ENCODE peak calls at places on chromosomes 11 and 22, in eight cellular contexts. J, P, B, L, D, Z, H and Y are unnamed samples.

GRCh38 chr11:15819679-15820286 is 536.6 kb downstream of the SOX6 start:
- DNase-seq in J (peak), P (peak), B (no peak), L (peak), D (peak), Z (peak), H (peak), Y (peak)

GRCh38 chr11:121482231-121483129 is 29.7 kb upstream of the SORL1-AS1 start:
- DNase-seq in J (peak), P (peak), B (no peak), L (no peak), D (no peak), Z (no peak), H (no peak), Y (peak)

GRCh38 chr11:63813563-63814382 is 517 bp downstream of the SPINDOC start:
- DNase-seq in J (peak), P (peak), B (peak), L (peak), D (peak), Z (peak), H (peak), Y (peak)

GRCh38 chr11:133955945-133956421 is 785 bp downstream of the IGSF9B start:
- DNase-seq in J (no peak), P (peak), B (no peak), L (no peak), D (no peak), Z (no peak), H (peak), Y (no peak)

GRCh38 chr11:21944577-21944976 is 248.3 kb upstream of the ANO5 start:
- DNase-seq in J (no peak), P (no peak), B (no peak), L (no peak), D (no peak), Z (no peak), H (no peak), Y (no peak)

GRCh38 chr22:19937616-19938473 is 3.7 kb upstream of the COMT start:
- DNase-seq in J (no peak), P (no peak), B (no peak), L (no peak), D (no peak), Z (no peak), H (no peak), Y (no peak)

GRCh38 chr22:25062378-25063095 is 110.0 kb downstream of the KIAA1671 start:
- DNase-seq in J (no peak), P (peak), B (no peak), L (no peak), D (no peak), Z (no peak), H (no peak), Y (peak)

GRCh38 chr11:76209956-76210885 is 3.9 kb upstream of the WNT11 start:
- DNase-seq in J (peak), P (peak), B (peak), L (peak), D (no peak), Z (no peak), H (peak), Y (peak)

GRCh38 chr11:27409742-27410141 is 46.7 kb upstream of the CCDC34 start:
- DNase-seq in J (no peak), P (no peak), B (no peak), L (no peak), D (no peak), Z (no peak), H (no peak), Y (no peak)

GRCh38 chr22:20137671-20138416 is 6.2 kb downstream of the ZDHHC8 start:
- DNase-seq in J (no peak), P (no peak), B (no peak), L (no peak), D (no peak), Z (no peak), H (no peak), Y (no peak)

GRCh38 chr11:134742228-134742612 is 330.2 kb upstream of the B3GAT1 start:
- DNase-seq in J (no peak), P (no peak), B (no peak), L (no peak), D (no peak), Z (no peak), H (no peak), Y (peak)

GRCh38 chr22:39135092-39135896 is 17.2 kb downstream of the CBX7 start:
- DNase-seq in J (peak), P (peak), B (no peak), L (peak), D (peak), Z (peak), H (peak), Y (peak)

GRCh38 chr11:64856382-64857227 is 12.2 kb upstream of the CDC42BPG start:
- DNase-seq in J (peak), P (no peak), B (no peak), L (no peak), D (no peak), Z (peak), H (no peak), Y (peak)

GRCh38 chr11:69370984-69371709 is 77.2 kb downstream of the MYEOV start:
- DNase-seq in J (no peak), P (peak), B (no peak), L (peak), D (no peak), Z (no peak), H (no peak), Y (no peak)

GRCh38 chr11:100789500-100789899 is 102.4 kb downstream of the ARHGAP42 start:
- DNase-seq in J (peak), P (no peak), B (no peak), L (no peak), D (no peak), Z (no peak), H (peak), Y (no peak)

GRCh38 chr11:72814831-72815618 is 814 bp downstream of the ATG16L2 start:
- DNase-seq in J (peak), P (peak), B (no peak), L (peak), D (peak), Z (peak), H (no peak), Y (peak)

GRCh38 chr11:118180300-118180703 is 3.9 kb upstream of the SCN2B start:
- DNase-seq in J (peak), P (peak), B (peak), L (peak), D (no peak), Z (no peak), H (peak), Y (peak)

GRCh38 chr22:47218671-47219070 is 456.2 kb downstream of the TBC1D22A start:
- DNase-seq in J (no peak), P (no peak), B (no peak), L (no peak), D (no peak), Z (no peak), H (no peak), Y (peak)

GRCh38 chr11:6612816-6613136 is 760 bp upstream of the TAF10 start:
- DNase-seq in J (no peak), P (no peak), B (no peak), L (peak), D (peak), Z (peak), H (peak), Y (no peak)

GRCh38 chr11:127791844-127792243 is 791.3 kb upstream of the KIRREL3 start:
- DNase-seq in J (no peak), P (no peak), B (no peak), L (no peak), D (no peak), Z (no peak), H (no peak), Y (no peak)

GRCh38 chr11:35619030-35619753 is 932 bp downstream of the FJX1 start:
- DNase-seq in J (peak), P (peak), B (peak), L (peak), D (peak), Z (peak), H (peak), Y (no peak)

GRCh38 chr22:48531721-48532435 is 1295.8 kb downstream of the BRD1 start:
- DNase-seq in J (no peak), P (no peak), B (no peak), L (no peak), D (no peak), Z (no peak), H (no peak), Y (no peak)

GRCh38 chr11:36339899-36340298 is 43.8 kb downstream of the PRR5L start:
- DNase-seq in J (no peak), P (no peak), B (no peak), L (no peak), D (no peak), Z (no peak), H (no peak), Y (no peak)

GRCh38 chr11:108891143-108891542 is 226.3 kb downstream of the DDX10 start:
- DNase-seq in J (no peak), P (no peak), B (no peak), L (no peak), D (no peak), Z (no peak), H (no peak), Y (no peak)

GRCh38 chr11:12187399-12187798 is 77.0 kb downstream of the MICAL2 start:
- DNase-seq in J (no peak), P (no peak), B (no peak), L (no peak), D (no peak), Z (no peak), H (no peak), Y (no peak)

GRCh38 chr11:60840711-60841430 is 1.0 kb upstream of the CCDC86 start:
- DNase-seq in J (no peak), P (no peak), B (no peak), L (no peak), D (no peak), Z (no peak), H (no peak), Y (no peak)

GRCh38 chr11:19632435-19632834 is 80.2 kb upstream of the NAV2 start:
- DNase-seq in J (no peak), P (no peak), B (no peak), L (no peak), D (no peak), Z (no peak), H (no peak), Y (no peak)

GRCh38 chr22:40478456-40479125 is 108.2 kb downstream of the SGSM3 start:
- DNase-seq in J (no peak), P (no peak), B (no peak), L (no peak), D (no peak), Z (no peak), H (no peak), Y (no peak)

GRCh38 chr11:117204283-117205080 is 5.3 kb downstream of the TAGLN start:
- DNase-seq in J (no peak), P (no peak), B (no peak), L (no peak), D (no peak), Z (no peak), H (no peak), Y (no peak)

GRCh38 chr11:113818426-113818825 is 38.8 kb downstream of the CLDN25 start:
- DNase-seq in J (no peak), P (no peak), B (no peak), L (no peak), D (no peak), Z (no peak), H (no peak), Y (no peak)